ENCODE peak calls at places on chromosome 17, in eight cellular contexts. J is prostate gland, D is ovary, V is suprapubic skin, W is lower leg skin, Y is A549, E is transverse colon, B is breast epithelium. O is an unnamed sample.

GRCh38 chr17:15516150-15516549 is 47.1 kb downstream of the TVP23C start:
- DNase-seq in J (no peak), D (no peak), V (no peak), W (no peak), Y (no peak), E (no peak), B (no peak), O (no peak)

GRCh38 chr17:73300392-73300791 is 11.4 kb downstream of the CDC42EP4 start:
- DNase-seq in J (no peak), D (no peak), V (no peak), W (no peak), Y (no peak), E (no peak), B (no peak), O (no peak)

GRCh38 chr17:65557349-65558310 is 3.8 kb downstream of the AXIN2 start:
- DNase-seq in J (no peak), D (no peak), V (no peak), W (no peak), Y (peak; percentile 82), E (no peak), B (no peak), O (no peak)

GRCh38 chr17:22718689-22719088 is 1026.4 kb downstream of the KCNJ18 start:
- DNase-seq in J (no peak), D (no peak), V (no peak), W (no peak), Y (no peak), E (no peak), B (no peak), O (no peak)

GRCh38 chr17:57536789-57537523 is 208.1 kb downstream of the CCDC182 start:
- DNase-seq in J (no peak), D (no peak), V (no peak), W (no peak), Y (no peak), E (no peak), B (no peak), O (no peak)

GRCh38 chr17:16419929-16420271 is 4.5 kb downstream of the TRPV2 start:
- DNase-seq in J (no peak), D (peak; percentile 25), V (no peak), W (no peak), Y (no peak), E (no peak), B (no peak), O (no peak)

GRCh38 chr17:74012465-74012864 is 191.0 kb upstream of the RPL38 start:
- DNase-seq in J (no peak), D (no peak), V (no peak), W (no peak), Y (no peak), E (no peak), B (no peak), O (no peak)

GRCh38 chr17:47267354-47267828 is 13.8 kb downstream of the ITGB3 start:
- DNase-seq in J (no peak), D (no peak), V (no peak), W (no peak), Y (no peak), E (no peak), B (no peak), O (no peak)

GRCh38 chr17:21511368-21512195 is 135.4 kb downstream of the KCNJ12 start:
- DNase-seq in J (peak; percentile 69), D (peak; percentile 85), V (peak; percentile 90), W (peak; percentile 74), Y (peak; percentile 84), E (peak; percentile 85), B (peak; percentile 68), O (peak; percentile 81)

GRCh38 chr17:29575511-29576213 is 7.2 kb downstream of the TP53I13 start:
- DNase-seq in J (no peak), D (no peak), V (peak; percentile 72), W (no peak), Y (no peak), E (no peak), B (no peak), O (peak; percentile 5)

GRCh38 chr17:49809056-49809455 is 20.6 kb downstream of the KAT7 start:
- DNase-seq in J (no peak), D (no peak), V (no peak), W (no peak), Y (no peak), E (no peak), B (no peak), O (no peak)

GRCh38 chr17:30161601-30162000 is 45.0 kb downstream of the NSRP1 start:
- DNase-seq in J (no peak), D (no peak), V (no peak), W (no peak), Y (no peak), E (no peak), B (no peak), O (no peak)

GRCh38 chr17:60079401-60079861 is 710 bp upstream of the HEATR6 start:
- DNase-seq in J (no peak), D (no peak), V (no peak), W (no peak), Y (peak; percentile 26), E (no peak), B (no peak), O (no peak)

GRCh38 chr17:75069783-75070182 is 18.0 kb upstream of the SLC16A5 start:
- DNase-seq in J (peak; percentile 31), D (no peak), V (no peak), W (no peak), Y (peak; percentile 78), E (no peak), B (no peak), O (no peak)

GRCh38 chr17:65183736-65184135 is 46.6 kb downstream of the RGS9 start:
- DNase-seq in J (peak; percentile 4), D (no peak), V (no peak), W (no peak), Y (peak; percentile 35), E (no peak), B (peak; percentile 65), O (no peak)

GRCh38 chr17:37708616-37709212 is 36.1 kb downstream of the HNF1B start:
- DNase-seq in J (no peak), D (no peak), V (no peak), W (no peak), Y (peak; percentile 72), E (peak; percentile 70), B (no peak), O (peak; percentile 69)

GRCh38 chr17:27209316-27209715 is 84.6 kb upstream of the WSB1 start:
- DNase-seq in J (no peak), D (no peak), V (no peak), W (no peak), Y (no peak), E (no peak), B (no peak), O (no peak)

GRCh38 chr17:29593546-29594440 is 861 bp downstream of the ANKRD13B start:
- DNase-seq in J (no peak), D (peak; percentile 53), V (no peak), W (peak; percentile 18), Y (no peak), E (peak; percentile 23), B (no peak), O (peak; percentile 30)

GRCh38 chr17:81164464-81165245 is 652 bp upstream of the PVALEF start:
- DNase-seq in J (peak; percentile 17), D (no peak), V (no peak), W (no peak), Y (no peak), E (no peak), B (no peak), O (peak; percentile 81)

GRCh38 chr17:45098869-45099616 is 33.3 kb downstream of the PLCD3 start:
- DNase-seq in J (peak; percentile 88), D (peak; percentile 88), V (peak; percentile 91), W (peak; percentile 87), Y (peak; percentile 99), E (peak; percentile 93), B (peak; percentile 90), O (peak; percentile 88)

DNA sequence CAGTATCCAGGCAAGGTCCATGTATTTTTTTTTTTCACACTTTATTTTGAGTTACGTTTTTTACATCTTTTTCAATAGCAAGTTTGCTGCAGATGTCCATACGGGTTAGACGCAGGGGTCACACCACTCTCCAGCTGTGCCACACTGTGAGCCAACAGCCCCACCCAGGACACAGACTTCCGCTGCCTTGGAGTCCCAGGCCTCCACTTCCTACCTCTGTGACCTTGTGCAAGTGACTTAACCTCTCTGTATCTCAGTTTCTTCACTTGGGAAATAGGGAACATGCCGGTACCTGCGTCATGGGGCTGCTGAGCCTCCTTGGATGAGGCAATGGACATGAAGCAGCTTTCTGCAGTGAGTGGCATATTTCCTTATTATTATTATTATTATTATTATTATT is 3.3 kb upstream of the PITPNA start:
- DNase-seq in J (no peak), D (no peak), V (no peak), W (no peak), Y (no peak), E (no peak), B (no peak), O (no peak)
- TF ChIP-seq POLR2A in J (no peak), D (no peak), V (no peak), W (no peak), Y (no peak), E (no peak), B (no peak), O (no peak)

GRCh38 chr17:51035436-51035835 is 85.2 kb downstream of the SPAG9 start:
- DNase-seq in J (no peak), D (no peak), V (no peak), W (no peak), Y (no peak), E (no peak), B (no peak), O (no peak)
- TF ChIP-seq POLR2A in J (no peak), D (no peak), V (no peak), W (no peak), Y (no peak), E (no peak), B (no peak), O (no peak)

GRCh38 chr17:76671912-76672262 is 28.3 kb upstream of the ST6GALNAC1 start:
- DNase-seq in J (no peak), D (no peak), V (no peak), W (no peak), Y (no peak), E (no peak), B (no peak), O (no peak)
- TF ChIP-seq POLR2A in J (peak; percentile 42), D (peak; percentile 7), V (peak; percentile 37), W (no peak), Y (peak; percentile 12), E (peak; percentile 89), B (no peak), O (peak; percentile 89)

DNA sequence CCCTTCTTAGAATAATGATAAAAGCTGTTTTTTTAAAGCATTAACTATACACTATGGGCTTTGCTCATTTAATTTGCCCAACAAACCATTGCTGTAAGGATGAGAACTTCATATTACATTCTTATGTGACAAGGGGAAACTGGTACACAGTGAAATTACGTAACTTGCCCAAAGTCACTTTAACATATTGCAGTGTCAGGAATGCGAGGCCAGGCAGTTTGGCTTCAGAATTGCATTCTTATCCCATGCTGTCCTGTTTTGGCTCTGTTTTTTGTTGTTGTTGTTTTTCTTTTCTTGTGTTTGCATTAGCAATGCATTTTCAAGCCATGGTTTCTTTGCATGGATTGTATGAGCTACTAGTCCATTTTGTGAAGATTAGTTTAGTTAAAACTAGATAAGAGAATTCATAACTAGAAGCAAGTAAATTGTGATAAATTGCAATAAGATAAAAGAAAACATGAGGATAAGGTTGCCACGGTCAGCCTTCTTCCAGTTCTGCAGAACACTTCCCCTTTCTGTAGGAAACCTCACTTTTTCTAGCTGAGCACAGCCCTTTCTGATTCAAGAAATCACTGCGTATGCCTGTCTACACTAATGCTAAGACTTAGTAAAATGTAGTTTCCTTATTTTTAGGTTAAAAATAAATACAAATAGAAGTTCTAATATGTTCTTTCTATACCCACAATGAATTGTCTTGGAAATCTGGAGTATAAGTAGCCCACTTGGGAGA is 221.3 kb upstream of the KCNJ16 start:
- DNase-seq in J (no peak), D (no peak), V (no peak), W (no peak), Y (no peak), E (no peak), B (no peak), O (no peak)
- TF ChIP-seq POLR2A in J (no peak), D (no peak), V (no peak), W (no peak), Y (no peak), E (no peak), B (no peak), O (no peak)

GRCh38 chr17:82924812-82925211 is 85.0 kb upstream of the ZNF750 start:
- DNase-seq in J (no peak), D (no peak), V (no peak), W (no peak), Y (no peak), E (no peak), B (no peak), O (peak; percentile 26)
- TF ChIP-seq POLR2A in J (no peak), D (no peak), V (no peak), W (no peak), Y (peak; percentile 10), E (no peak), B (no peak), O (no peak)